ENCODE peak calls at places on chromosomes 1 and 21, in seven cellular contexts. I is mesendoderm, F is H9, Z is IMR-90, R is mesenchymal stem cell, E is H1, P is trophoblast cell. N is an unnamed sample.
A peak's percentile ranks its signal among the peaks of the same experiment; 100 is the strongest.

GRCh38 chr1:160219062-160219929 is 14.1 kb downstream of the PEA15 start:
- DNase-seq in I (peak; percentile 87), F (peak; percentile 67), Z (peak; percentile 80), R (peak; percentile 80), E (no peak), P (peak; percentile 71), N (no peak)

GRCh38 chr1:99641558-99641957 is 4.4 kb upstream of the PALMD start:
- DNase-seq in I (no peak), F (no peak), Z (no peak), R (no peak), E (no peak), P (no peak), N (no peak)

GRCh38 chr1:184940694-184941093 is 33.6 kb downstream of the NIBAN1 start:
- DNase-seq in I (no peak), F (no peak), Z (no peak), R (no peak), E (no peak), P (peak; percentile 94), N (no peak)

GRCh38 chr1:24085546-24085945 is 26.4 kb downstream of the MYOM3 start:
- DNase-seq in I (no peak), F (no peak), Z (peak; percentile 18), R (no peak), E (no peak), P (no peak), N (no peak)

GRCh38 chr1:19317126-19317910 is 5.2 kb downstream of the SLC66A1 start:
- DNase-seq in I (peak; percentile 70), F (peak; percentile 79), Z (no peak), R (no peak), E (peak; percentile 27), P (no peak), N (no peak)

GRCh38 chr1:207885129-207886032 is 25.5 kb downstream of the CD34 start:
- DNase-seq in I (peak; percentile 74), F (peak; percentile 72), Z (peak; percentile 83), R (peak; percentile 82), E (no peak), P (peak; percentile 87), N (peak; percentile 81)

GRCh38 chr1:22709891-22710687 is 550 bp upstream of the EPHB2 start:
- DNase-seq in I (peak; percentile 61), F (peak; percentile 55), Z (peak; percentile 64), R (peak; percentile 76), E (no peak), P (peak; percentile 84), N (peak; percentile 73)

GRCh38 chr1:155064109-155064812 is 721 bp downstream of the EFNA4 start:
- DNase-seq in I (peak; percentile 90), F (peak; percentile 72), Z (peak; percentile 29), R (peak; percentile 49), E (no peak), P (peak; percentile 67), N (peak; percentile 53)

GRCh38 chr21:44199448-44199847 is 41.3 kb downstream of the ICOSLG start:
- DNase-seq in I (peak; percentile 44), F (peak; percentile 68), Z (no peak), R (no peak), E (no peak), P (no peak), N (no peak)

GRCh38 chr1:25062621-25063255 is 132.7 kb upstream of the RUNX3 start:
- DNase-seq in I (no peak), F (no peak), Z (no peak), R (no peak), E (no peak), P (no peak), N (no peak)

GRCh38 chr1:58949551-58950220 is 165.8 kb upstream of the JUN start:
- DNase-seq in I (no peak), F (no peak), Z (no peak), R (no peak), E (no peak), P (no peak), N (no peak)

GRCh38 chr1:157360021-157360390 is 192.3 kb downstream of the FCRL5 start:
- DNase-seq in I (no peak), F (no peak), Z (no peak), R (no peak), E (no peak), P (no peak), N (no peak)

GRCh38 chr1:33098371-33098770 is 17.4 kb downstream of the AZIN2 start:
- DNase-seq in I (no peak), F (no peak), Z (peak; percentile 44), R (peak; percentile 64), E (no peak), P (no peak), N (no peak)

GRCh38 chr1:46822248-46822826 is 23.5 kb downstream of the CYP4B1 start:
- DNase-seq in I (peak; percentile 59), F (no peak), Z (no peak), R (no peak), E (no peak), P (no peak), N (no peak)

GRCh38 chr1:67889940-67890567 is 56.8 kb upstream of the GNG12 start:
- DNase-seq in I (peak; percentile 82), F (no peak), Z (peak; percentile 93), R (peak; percentile 86), E (no peak), P (peak; percentile 55), N (no peak)

GRCh38 chr1:180800945-180801344 is 111.8 kb upstream of the KIAA1614 start:
- DNase-seq in I (no peak), F (no peak), Z (no peak), R (no peak), E (no peak), P (no peak), N (no peak)

GRCh38 chr1:101136739-101137138 is 100.1 kb upstream of the S1PR1 start:
- DNase-seq in I (peak; percentile 46), F (no peak), Z (peak; percentile 19), R (peak; percentile 28), E (no peak), P (peak; percentile 7), N (no peak)

GRCh38 chr1:183472488-183473285 is at the start of gene SMG7:
- DNase-seq in I (peak; percentile 60), F (peak; percentile 44), Z (peak; percentile 12), R (peak; percentile 59), E (no peak), P (peak; percentile 43), N (no peak)

GRCh38 chr1:162430583-162430982 is 18.6 kb upstream of the SH2D1B start:
- DNase-seq in I (no peak), F (no peak), Z (no peak), R (no peak), E (no peak), P (no peak), N (no peak)

GRCh38 chr1:94463765-94464330 is 45.7 kb downstream of the ABCD3 start:
- DNase-seq in I (peak; percentile 80), F (no peak), Z (peak; percentile 71), R (peak; percentile 63), E (no peak), P (peak; percentile 76), N (no peak)

GRCh38 chr1:198829948-198830347 is 191.1 kb downstream of the PTPRC start:
- DNase-seq in I (peak; percentile 59), F (peak; percentile 49), Z (peak; percentile 35), R (peak; percentile 34), E (no peak), P (no peak), N (no peak)

GRCh38 chr21:37531402-37532042 is 164.9 kb downstream of the DYRK1A start:
- DNase-seq in I (no peak), F (no peak), Z (no peak), R (no peak), E (no peak), P (no peak), N (no peak)

GRCh38 chr1:207321790-207322530 is 482 bp downstream of the CD55 start:
- DNase-seq in I (peak; percentile 28), F (no peak), Z (no peak), R (peak; percentile 14), E (no peak), P (peak; percentile 54), N (peak; percentile 4)

DNA sequence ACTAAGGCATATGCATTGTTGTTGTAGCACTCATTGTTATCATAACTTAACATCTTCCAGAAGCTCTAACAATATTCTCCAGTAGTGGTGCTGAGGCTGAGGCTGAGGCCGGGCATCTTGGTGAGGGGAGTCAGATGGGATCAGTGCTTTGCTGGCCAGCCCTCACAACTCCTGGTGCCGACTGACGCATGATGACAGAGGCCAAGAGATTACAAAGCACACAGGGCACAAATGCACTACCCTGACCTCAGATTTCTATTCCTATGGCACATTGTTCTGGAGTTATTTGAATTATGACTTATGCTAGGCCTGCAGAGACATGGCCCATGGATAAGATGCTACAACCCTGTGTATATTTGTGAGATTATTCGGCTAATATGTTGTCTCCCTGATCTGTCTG is 8.3 kb upstream of the IGSF5 start:
- DNase-seq in I (no peak), F (no peak), Z (no peak), R (no peak), E (no peak), P (peak; percentile 61), N (no peak)
- H4K8ac ChIP-seq in I (no peak overlapping the region), F (no peak overlapping the region), Z (no peak overlapping the region), R (no peak overlapping the region), E (no peak overlapping the region), P (peak overlapping the region; percentile 54), N (no peak overlapping the region)

GRCh38 chr1:147550302-147550937 is 9.1 kb downstream of the BCL9 start:
- DNase-seq in I (no peak), F (no peak), Z (no peak), R (no peak), E (no peak), P (no peak), N (no peak)

GRCh38 chr1:147551036-147551435 is 9.7 kb downstream of the BCL9 start:
- DNase-seq in I (no peak), F (no peak), Z (no peak), R (no peak), E (no peak), P (no peak), N (no peak)

GRCh38 chr1:147545133-147545532 is 3.8 kb downstream of the BCL9 start:
- DNase-seq in I (peak; percentile 92), F (peak; percentile 66), Z (peak; percentile 63), R (no peak), E (peak; percentile 56), P (no peak), N (no peak)

GRCh38 chr1:147547065-147547464 is 5.8 kb downstream of the BCL9 start:
- DNase-seq in I (no peak), F (no peak), Z (no peak), R (no peak), E (no peak), P (no peak), N (no peak)

GRCh38 chr1:147549526-147549925 is 8.2 kb downstream of the BCL9 start:
- DNase-seq in I (no peak), F (no peak), Z (no peak), R (no peak), E (no peak), P (no peak), N (no peak)
- H4K8ac ChIP-seq in I (no peak overlapping the region), F (no peak overlapping the region), Z (no peak overlapping the region), R (no peak overlapping the region), E (no peak overlapping the region), P (no peak overlapping the region), N (no peak overlapping the region)

GRCh38 chr1:79543435-79543834 is 536.9 kb upstream of the ADGRL4 start:
- DNase-seq in I (no peak), F (no peak), Z (no peak), R (no peak), E (no peak), P (no peak), N (no peak)
- H4K8ac ChIP-seq in I (no peak overlapping the region), F (no peak overlapping the region), Z (no peak overlapping the region), R (no peak overlapping the region), E (no peak overlapping the region), P (no peak overlapping the region), N (no peak overlapping the region)

DNA sequence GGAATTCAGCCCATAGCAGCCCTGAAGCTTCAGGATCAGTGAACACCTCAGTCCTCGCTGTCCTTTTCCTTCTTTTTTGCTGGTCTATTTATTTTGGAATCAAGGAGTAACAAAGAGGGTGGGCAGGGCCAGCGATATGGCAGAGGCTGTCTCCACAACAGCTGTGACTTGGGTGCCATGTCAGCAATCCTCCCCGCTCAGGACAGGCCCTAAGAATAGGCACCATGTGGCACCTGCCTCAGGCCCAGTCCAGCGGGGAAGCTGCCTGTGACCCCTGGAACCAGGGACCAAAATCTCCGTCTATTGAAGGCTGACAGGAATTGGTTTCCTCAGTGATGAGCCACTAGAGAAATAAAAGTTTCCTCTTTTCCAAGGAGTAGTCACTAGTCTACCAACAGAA is 58.6 kb upstream of the TNR start:
- DNase-seq in I (no peak), F (no peak), Z (no peak), R (no peak), E (no peak), P (no peak), N (no peak)
- H4K8ac ChIP-seq in I (no peak overlapping the region), F (no peak overlapping the region), Z (no peak overlapping the region), R (no peak overlapping the region), E (no peak overlapping the region), P (no peak overlapping the region), N (no peak overlapping the region)